ENCODE peak calls at places on chromosome 18, in seven cellular contexts. L is K562, P is AG04450, G is upper lobe of right lung, M is IMR-90, Z is lower lobe of right lung, E is tibial nerve. C is an unnamed sample.

GRCh38 chr18:34330308-34330707 is 105.6 kb upstream of the NOL4 start:
- DNase-seq in L (no peak), P (no peak), G (no peak), M (no peak), Z (no peak), E (no peak), C (no peak)

GRCh38 chr18:27412551-27412950 is 227.4 kb upstream of the CHST9 start:
- DNase-seq in L (no peak), P (no peak), G (no peak), M (no peak), Z (no peak), E (no peak), C (no peak)

GRCh38 chr18:50847192-50847591 is 27.4 kb upstream of the MRO start:
- DNase-seq in L (no peak), P (no peak), G (no peak), M (peak; percentile 31), Z (no peak), E (no peak), C (no peak)

GRCh38 chr18:51028201-51028805 is 1.7 kb upstream of the SMAD4 start:
- DNase-seq in L (no peak), P (no peak), G (no peak), M (peak; percentile 50), Z (no peak), E (no peak), C (no peak)

GRCh38 chr18:59196161-59196560 is 23.8 kb upstream of the GRP start:
- DNase-seq in L (no peak), P (no peak), G (no peak), M (no peak), Z (no peak), E (no peak), C (no peak)

GRCh38 chr18:6294119-6294784 is 120.5 kb downstream of the L3MBTL4 start:
- DNase-seq in L (no peak), P (no peak), G (no peak), M (no peak), Z (no peak), E (no peak), C (no peak)

GRCh38 chr18:54284967-54285785 is 15.9 kb downstream of the POLI start:
- DNase-seq in L (no peak), P (peak; percentile 27), G (no peak), M (peak; percentile 75), Z (no peak), E (no peak), C (no peak)

GRCh38 chr18:70931942-70932814 is 643.3 kb downstream of the SOCS6 start:
- DNase-seq in L (no peak), P (no peak), G (no peak), M (peak; percentile 17), Z (no peak), E (no peak), C (peak; percentile 4)

GRCh38 chr18:34697891-34698290 is 12.2 kb upstream of the DTNA start:
- DNase-seq in L (no peak), P (no peak), G (no peak), M (no peak), Z (no peak), E (no peak), C (no peak)

GRCh38 chr18:8359481-8359880 is 249.8 kb upstream of the RAB12 start:
- DNase-seq in L (no peak), P (no peak), G (no peak), M (no peak), Z (no peak), E (no peak), C (no peak)

GRCh38 chr18:77071711-77072292 is 60.8 kb downstream of the MBP start:
- DNase-seq in L (no peak), P (peak; percentile 96), G (no peak), M (peak; percentile 100), Z (no peak), E (no peak), C (no peak)

GRCh38 chr18:3262234-3263171 is 570 bp downstream of the MYL12B start:
- DNase-seq in L (peak; percentile 88), P (no peak), G (no peak), M (no peak), Z (no peak), E (no peak), C (no peak)

GRCh38 chr18:25097119-25098114 is 254.5 kb downstream of the ZNF521 start:
- DNase-seq in L (no peak), P (peak; percentile 20), G (no peak), M (peak; percentile 73), Z (no peak), E (no peak), C (no peak)

GRCh38 chr18:49094979-49095632 is 144.3 kb upstream of the SMAD7 start:
- DNase-seq in L (no peak), P (peak; percentile 45), G (no peak), M (peak; percentile 92), Z (no peak), E (no peak), C (peak; percentile 23)

GRCh38 chr18:24731981-24732380 is 271.5 kb downstream of the HRH4 start:
- DNase-seq in L (no peak), P (no peak), G (no peak), M (peak; percentile 39), Z (no peak), E (no peak), C (no peak)

GRCh38 chr18:48900469-48900868 is 50.3 kb downstream of the SMAD7 start:
- DNase-seq in L (no peak), P (no peak), G (no peak), M (no peak), Z (no peak), E (no peak), C (no peak)

GRCh38 chr18:1483386-1483785 is 578.7 kb downstream of the ADCYAP1 start:
- DNase-seq in L (no peak), P (no peak), G (no peak), M (no peak), Z (no peak), E (no peak), C (no peak)

GRCh38 chr18:76757925-76758324 is 64.4 kb upstream of the ZNF236 start:
- DNase-seq in L (no peak), P (no peak), G (no peak), M (no peak), Z (no peak), E (no peak), C (no peak)

GRCh38 chr18:39184176-39184575 is 1618.6 kb upstream of the CELF4 start:
- DNase-seq in L (no peak), P (no peak), G (no peak), M (no peak), Z (no peak), E (no peak), C (no peak)

GRCh38 chr18:63971320-63972071 is 1.6 kb downstream of the SERPINB8 start:
- DNase-seq in L (no peak), P (no peak), G (no peak), M (no peak), Z (no peak), E (no peak), C (no peak)

GRCh38 chr18:63975632-63976031 is 5.8 kb downstream of the SERPINB8 start:
- DNase-seq in L (no peak), P (no peak), G (no peak), M (no peak), Z (no peak), E (no peak), C (no peak)

GRCh38 chr18:63974991-63975390 is 5.1 kb downstream of the SERPINB8 start:
- DNase-seq in L (no peak), P (no peak), G (no peak), M (peak; percentile 30), Z (no peak), E (no peak), C (no peak)

GRCh38 chr18:63969965-63970802 is at the start of gene SERPINB8:
- DNase-seq in L (peak; percentile 19), P (peak; percentile 85), G (peak; percentile 97), M (peak; percentile 94), Z (peak; percentile 95), E (peak; percentile 86), C (peak; percentile 81)

GRCh38 chr18:63970803-63971191 is 916 bp downstream of the SERPINB8 start:
- DNase-seq in L (no peak), P (no peak), G (peak; percentile 83), M (peak; percentile 21), Z (peak; percentile 79), E (peak; percentile 23), C (no peak)
- H3K4me3 ChIP-seq in L (no peak overlapping the region), P (peak overlapping the region; percentile 87), G (peak overlapping the region; percentile 92), M (peak overlapping the region; percentile 61), Z (peak overlapping the region; percentile 68), E (peak overlapping the region; percentile 83), C (peak overlapping the region; percentile 66)

GRCh38 chr18:11516988-11517630 is 92.3 kb upstream of the SLC35G4 start:
- DNase-seq in L (no peak), P (no peak), G (no peak), M (no peak), Z (no peak), E (no peak), C (no peak)
- TF ChIP-seq CTCF in L (no peak), P (no peak), G (no peak), M (no peak), Z (no peak), E (no peak), C (no peak)

GRCh38 chr18:11663630-11664029 is 25.4 kb upstream of the GNAL start:
- DNase-seq in L (no peak), P (no peak), G (no peak), M (no peak), Z (no peak), E (no peak), C (no peak)

GRCh38 chr18:11661430-11661829 is 27.6 kb upstream of the GNAL start:
- DNase-seq in L (no peak), P (no peak), G (no peak), M (no peak), Z (no peak), E (no peak), C (no peak)

GRCh38 chr18:11658989-11659388 is 30.1 kb upstream of the GNAL start:
- DNase-seq in L (no peak), P (no peak), G (peak; percentile 67), M (no peak), Z (no peak), E (no peak), C (no peak)

GRCh38 chr18:11658019-11658418 is 31.0 kb upstream of the GNAL start:
- DNase-seq in L (no peak), P (no peak), G (no peak), M (no peak), Z (no peak), E (no peak), C (no peak)

DNA sequence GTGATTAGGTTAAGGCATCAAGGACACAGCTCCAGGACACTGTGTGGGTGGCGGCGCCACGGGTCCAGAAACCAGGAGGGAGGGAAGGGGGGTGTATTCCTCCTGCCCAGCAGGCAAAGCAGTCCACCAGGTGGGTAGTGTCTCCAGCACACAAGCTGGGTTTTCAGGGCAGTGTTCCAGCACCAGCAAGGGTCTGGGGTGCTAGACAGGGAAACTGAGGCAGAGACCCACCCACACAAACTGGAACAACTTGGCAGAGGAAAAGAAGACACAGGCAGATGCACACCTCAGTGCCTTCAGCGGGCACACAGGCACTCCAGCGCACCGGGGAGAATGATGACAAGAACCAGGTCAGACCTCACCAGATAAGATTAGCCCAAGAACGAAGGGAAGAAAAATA is 28.4 kb upstream of the GNAL start:
- DNase-seq in L (no peak), P (no peak), G (no peak), M (no peak), Z (no peak), E (no peak), C (no peak)
- H3K27me3 ChIP-seq in L (peaks cover 24% of the 10 kb centered on the region), P (no peaks in the 10 kb centered on the region), G (no peaks in the 10 kb centered on the region), M (peaks cover 42% of the 10 kb centered on the region), Z (peaks cover 3% of the 10 kb centered on the region), E (peaks cover 5% of the 10 kb centered on the region), C (peaks cover 5% of the 10 kb centered on the region)

DNA sequence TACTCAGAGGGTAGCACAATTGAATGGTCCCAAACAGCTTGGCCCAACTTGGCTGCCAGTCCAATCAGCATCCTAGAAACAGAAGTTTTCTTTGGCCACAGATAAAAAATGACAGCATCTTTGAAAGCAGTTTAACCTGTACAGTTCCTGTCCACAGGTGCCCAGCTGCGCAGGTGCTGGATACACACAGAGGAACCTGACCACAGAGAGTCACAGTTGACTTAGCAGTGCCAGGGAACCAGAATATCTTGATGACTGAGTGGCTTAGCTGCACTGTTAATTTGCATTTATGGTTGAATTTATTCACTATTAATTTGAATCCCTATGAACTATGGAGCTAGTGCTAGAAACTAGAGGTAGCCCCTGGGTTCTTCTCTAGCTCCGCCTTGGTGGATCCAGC is 93.7 kb downstream of the TPGS2 start:
- DNase-seq in L (no peak), P (no peak), G (no peak), M (no peak), Z (no peak), E (no peak), C (no peak)
- H3K4me3 ChIP-seq in L (no peak overlapping the region), P (no peak overlapping the region), G (no peak overlapping the region), M (no peak overlapping the region), Z (no peak overlapping the region), E (no peak overlapping the region), C (no peak overlapping the region)

C was measured in kidney epithelial cell.